ENCODE peak calls at places on chromosomes 11 and 22, in seven cellular contexts. One of them, this sample, is unnamed.
A peak's percentile ranks its signal among the peaks of the same experiment; 100 is the strongest.

GRCh38 chr11:46112961-46113617 is 8.2 kb downstream of the PHF21A start:
- DNase-seq in endodermal cell: no peak
- DNase-seq in GM23338: peak; percentile 93
- DNase-seq in heart left ventricle: no peak
- DNase-seq in stomach: no peak
- DNase-seq in Caco-2: peak; percentile 47
- DNase-seq in BE2C: peak; percentile 15
- DNase-seq in this sample: no peak

GRCh38 chr22:33883561-33883960 is 36.7 kb downstream of the LARGE1 start:
- DNase-seq in endodermal cell: no peak
- DNase-seq in GM23338: no peak
- DNase-seq in heart left ventricle: no peak
- DNase-seq in stomach: no peak
- DNase-seq in Caco-2: no peak
- DNase-seq in BE2C: no peak
- DNase-seq in this sample: no peak

GRCh38 chr11:114280696-114281095 is 15.5 kb upstream of the NNMT start:
- DNase-seq in endodermal cell: peak; percentile 93
- DNase-seq in GM23338: peak; percentile 92
- DNase-seq in heart left ventricle: peak; percentile 61
- DNase-seq in stomach: peak; percentile 52
- DNase-seq in Caco-2: peak; percentile 86
- DNase-seq in BE2C: peak; percentile 69
- DNase-seq in this sample: peak; percentile 58

GRCh38 chr22:19843107-19843856 is 11.4 kb downstream of the GNB1L start:
- DNase-seq in endodermal cell: no peak
- DNase-seq in GM23338: no peak
- DNase-seq in heart left ventricle: no peak
- DNase-seq in stomach: peak; percentile 48
- DNase-seq in Caco-2: no peak
- DNase-seq in BE2C: no peak
- DNase-seq in this sample: no peak

GRCh38 chr22:17258015-17258827 is 39.0 kb upstream of the ADA2 start:
- DNase-seq in endodermal cell: peak; percentile 91
- DNase-seq in GM23338: peak; percentile 87
- DNase-seq in heart left ventricle: peak; percentile 72
- DNase-seq in stomach: peak; percentile 53
- DNase-seq in Caco-2: peak; percentile 43
- DNase-seq in BE2C: peak; percentile 85
- DNase-seq in this sample: peak; percentile 83

GRCh38 chr22:47151490-47151889 is 389.0 kb downstream of the TBC1D22A start:
- DNase-seq in endodermal cell: no peak
- DNase-seq in GM23338: no peak
- DNase-seq in heart left ventricle: no peak
- DNase-seq in stomach: no peak
- DNase-seq in Caco-2: no peak
- DNase-seq in BE2C: no peak
- DNase-seq in this sample: no peak

GRCh38 chr11:35593143-35593542 is 25.1 kb upstream of the FJX1 start:
- DNase-seq in endodermal cell: no peak
- DNase-seq in GM23338: peak; percentile 3
- DNase-seq in heart left ventricle: no peak
- DNase-seq in stomach: no peak
- DNase-seq in Caco-2: no peak
- DNase-seq in BE2C: no peak
- DNase-seq in this sample: no peak

GRCh38 chr22:36770946-36771340 is 5.0 kb downstream of the IFT27 start:
- DNase-seq in endodermal cell: no peak
- DNase-seq in GM23338: no peak
- DNase-seq in heart left ventricle: no peak
- DNase-seq in stomach: no peak
- DNase-seq in Caco-2: no peak
- DNase-seq in BE2C: peak; percentile 3
- DNase-seq in this sample: no peak

GRCh38 chr11:1089738-1090599 is 15.3 kb downstream of the MUC2 start:
- DNase-seq in endodermal cell: no peak
- DNase-seq in GM23338: no peak
- DNase-seq in heart left ventricle: peak; percentile 20
- DNase-seq in stomach: no peak
- DNase-seq in Caco-2: no peak
- DNase-seq in BE2C: peak; percentile 4
- DNase-seq in this sample: peak; percentile 44

GRCh38 chr22:27381552-27381951 is 420.0 kb downstream of the MN1 start:
- DNase-seq in endodermal cell: no peak
- DNase-seq in GM23338: no peak
- DNase-seq in heart left ventricle: no peak
- DNase-seq in stomach: no peak
- DNase-seq in Caco-2: no peak
- DNase-seq in BE2C: peak; percentile 56
- DNase-seq in this sample: no peak

GRCh38 chr22:50526849-50527801 is 1.7 kb upstream of the SCO2 start:
- DNase-seq in endodermal cell: peak; percentile 90
- DNase-seq in GM23338: peak; percentile 67
- DNase-seq in heart left ventricle: peak; percentile 74
- DNase-seq in stomach: peak; percentile 72
- DNase-seq in Caco-2: peak; percentile 71
- DNase-seq in BE2C: peak; percentile 66
- DNase-seq in this sample: peak; percentile 69

GRCh38 chr22:36829370-36830002 is 12.7 kb upstream of the PVALB start:
- DNase-seq in endodermal cell: no peak
- DNase-seq in GM23338: no peak
- DNase-seq in heart left ventricle: no peak
- DNase-seq in stomach: no peak
- DNase-seq in Caco-2: no peak
- DNase-seq in BE2C: no peak
- DNase-seq in this sample: no peak

GRCh38 chr11:61297741-61298140 is 2.6 kb upstream of the VWCE start:
- DNase-seq in endodermal cell: no peak
- DNase-seq in GM23338: no peak
- DNase-seq in heart left ventricle: peak; percentile 58
- DNase-seq in stomach: no peak
- DNase-seq in Caco-2: no peak
- DNase-seq in BE2C: no peak
- DNase-seq in this sample: no peak

GRCh38 chr22:42412744-42413220 is 19.4 kb downstream of the NFAM1 start:
- DNase-seq in endodermal cell: peak; percentile 78
- DNase-seq in GM23338: peak; percentile 75
- DNase-seq in heart left ventricle: no peak
- DNase-seq in stomach: no peak
- DNase-seq in Caco-2: no peak
- DNase-seq in BE2C: no peak
- DNase-seq in this sample: no peak

GRCh38 chr22:49736538-49736937 is 91.1 kb downstream of the BRD1 start:
- DNase-seq in endodermal cell: peak; percentile 23
- DNase-seq in GM23338: no peak
- DNase-seq in heart left ventricle: no peak
- DNase-seq in stomach: peak; percentile 3
- DNase-seq in Caco-2: no peak
- DNase-seq in BE2C: no peak
- DNase-seq in this sample: no peak

GRCh38 chr11:125083312-125084056 is 20.4 kb downstream of the SLC37A2 start:
- DNase-seq in endodermal cell: peak; percentile 29
- DNase-seq in GM23338: no peak
- DNase-seq in heart left ventricle: no peak
- DNase-seq in stomach: no peak
- DNase-seq in Caco-2: no peak
- DNase-seq in BE2C: no peak
- DNase-seq in this sample: no peak

GRCh38 chr22:21766933-21767462 is 31.4 kb upstream of the YPEL1 start:
- DNase-seq in endodermal cell: no peak
- DNase-seq in GM23338: no peak
- DNase-seq in heart left ventricle: no peak
- DNase-seq in stomach: peak; percentile 29
- DNase-seq in Caco-2: no peak
- DNase-seq in BE2C: no peak
- DNase-seq in this sample: no peak

DNA sequence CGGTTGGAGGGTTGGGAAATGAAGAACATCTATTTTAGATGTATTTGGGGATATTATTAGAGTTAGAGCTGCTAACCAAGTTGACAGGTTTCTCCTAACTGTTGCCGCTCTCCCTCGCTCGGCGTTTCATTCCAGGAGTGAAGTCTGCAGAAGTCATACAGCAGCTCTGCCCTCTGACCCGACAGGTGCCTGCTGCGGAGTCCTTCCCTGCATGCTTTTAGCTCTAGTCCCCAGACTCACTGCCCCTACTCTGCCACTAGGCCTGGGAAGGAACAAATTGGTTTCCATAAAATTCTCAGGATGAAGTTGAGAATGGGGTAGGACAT is 124.9 kb downstream of the DBX1 start:
- DNase-seq in endodermal cell: no peak
- DNase-seq in GM23338: no peak
- DNase-seq in heart left ventricle: no peak
- DNase-seq in stomach: no peak
- DNase-seq in Caco-2: no peak
- DNase-seq in BE2C: no peak
- DNase-seq in this sample: no peak
- H3K4me1 ChIP-seq in endodermal cell: peaks cover 24% of the 10 kb centered on the region
- H3K4me1 ChIP-seq in GM23338: peaks cover 52% of the 10 kb centered on the region
- H3K4me1 ChIP-seq in heart left ventricle: no peaks in the 10 kb centered on the region
- H3K4me1 ChIP-seq in stomach: no peaks in the 10 kb centered on the region
- H3K4me1 ChIP-seq in Caco-2: peaks cover 91% of the 10 kb centered on the region
- H3K4me1 ChIP-seq in BE2C: no peaks in the 10 kb centered on the region
- H3K4me1 ChIP-seq in this sample: no peaks in the 10 kb centered on the region

DNA sequence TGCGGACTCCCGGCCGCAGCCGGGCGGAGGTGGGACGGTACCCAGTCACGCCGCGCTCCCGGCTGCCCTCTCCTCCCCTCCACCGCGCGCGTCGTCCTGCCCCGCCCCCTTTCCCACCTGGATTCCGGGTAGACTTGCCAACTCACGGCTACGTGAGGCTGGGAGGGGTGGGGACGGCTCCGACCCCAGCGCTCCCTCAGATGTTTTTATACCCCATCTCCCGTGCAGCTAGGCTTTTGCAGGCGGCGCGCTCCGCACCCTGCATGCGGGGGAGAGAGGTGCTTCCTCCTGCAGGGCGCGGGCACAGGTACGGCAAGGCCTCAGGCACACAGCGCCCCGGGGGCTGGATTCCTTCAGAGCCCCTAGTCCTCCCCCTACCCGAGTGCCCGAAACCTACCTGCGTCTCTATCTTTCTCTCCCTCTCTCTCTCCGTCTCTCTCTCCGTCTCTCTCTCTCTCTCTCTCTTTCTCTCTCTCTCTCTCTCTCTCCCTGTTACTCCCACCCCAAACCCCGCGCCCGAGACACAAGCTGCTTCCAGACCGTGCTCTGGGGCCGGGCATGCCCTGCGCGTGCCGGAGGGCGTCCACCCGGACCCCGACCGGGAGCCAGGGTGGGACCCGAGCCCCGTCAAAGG is 1.9 kb downstream of the PDGFB start:
- DNase-seq in endodermal cell: peak; percentile 88
- DNase-seq in GM23338: peak; percentile 84
- DNase-seq in heart left ventricle: peak; percentile 43
- DNase-seq in stomach: peak; percentile 73
- DNase-seq in Caco-2: peak; percentile 86
- DNase-seq in BE2C: no peak
- DNase-seq in this sample: no peak
- H3K4me3 ChIP-seq in endodermal cell: peak overlapping the region; percentile 71
- H3K4me3 ChIP-seq in GM23338: peak overlapping the region; percentile 78
- H3K4me3 ChIP-seq in heart left ventricle: peak overlapping the region; percentile 70
- H3K4me3 ChIP-seq in stomach: peak overlapping the region; percentile 53
- H3K4me3 ChIP-seq in Caco-2: peak overlapping the region; percentile 93
- H3K4me3 ChIP-seq in BE2C: no peak overlapping the region
- H3K4me3 ChIP-seq in this sample: no peak overlapping the region

DNA sequence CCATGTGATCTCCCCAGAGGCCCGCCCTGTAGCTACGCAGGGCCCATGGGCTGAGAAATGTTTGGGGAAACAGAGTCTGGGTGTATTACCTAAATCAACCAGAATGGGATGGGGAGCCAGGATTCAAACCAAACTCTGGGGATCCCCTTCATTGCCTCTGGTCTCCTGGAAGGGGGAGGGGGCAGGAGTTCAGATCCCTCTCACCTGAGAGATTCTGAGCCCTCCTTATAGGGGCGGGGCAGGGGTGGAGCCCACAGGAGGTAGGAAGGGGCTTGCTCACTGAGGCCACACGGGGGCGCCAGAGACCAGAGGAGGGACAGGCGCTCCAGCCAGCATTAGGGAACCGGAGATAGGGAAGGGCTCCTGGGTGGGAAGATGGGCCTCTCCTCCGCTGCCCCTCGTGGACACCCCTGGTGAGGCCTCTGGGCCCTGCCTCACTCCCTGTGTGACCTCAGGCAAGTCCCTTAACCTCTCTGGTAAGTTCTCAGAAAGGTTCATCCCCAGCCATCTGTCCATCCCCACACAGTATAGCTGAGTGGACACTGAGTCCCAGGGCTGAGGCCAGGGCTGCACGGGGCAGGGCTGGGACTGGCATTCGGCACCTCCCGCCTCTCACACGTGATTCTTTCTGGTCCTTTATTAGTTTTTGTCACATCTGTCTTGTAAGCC is 2.7 kb upstream of the CDC42BPG start:
- DNase-seq in endodermal cell: peak; percentile 99
- DNase-seq in GM23338: peak; percentile 98
- DNase-seq in heart left ventricle: peak; percentile 93
- DNase-seq in stomach: peak; percentile 95
- DNase-seq in Caco-2: peak; percentile 96
- DNase-seq in BE2C: peak; percentile 92
- DNase-seq in this sample: peak; percentile 98
- H3K4me1 ChIP-seq in endodermal cell: peaks cover 5% of the 10 kb centered on the region
- H3K4me1 ChIP-seq in GM23338: peaks cover 15% of the 10 kb centered on the region
- H3K4me1 ChIP-seq in heart left ventricle: peaks cover 36% of the 10 kb centered on the region
- H3K4me1 ChIP-seq in stomach: peaks cover 85% of the 10 kb centered on the region
- H3K4me1 ChIP-seq in Caco-2: peaks cover 34% of the 10 kb centered on the region
- H3K4me1 ChIP-seq in BE2C: no peaks in the 10 kb centered on the region
- H3K4me1 ChIP-seq in this sample: peaks cover 45% of the 10 kb centered on the region

GRCh38 chr22:22884888-22885840 is 2.5 kb upstream of the IGLL5 start:
- DNase-seq in endodermal cell: peak; percentile 35
- DNase-seq in GM23338: no peak
- DNase-seq in heart left ventricle: no peak
- DNase-seq in stomach: no peak
- DNase-seq in Caco-2: no peak
- DNase-seq in BE2C: no peak
- DNase-seq in this sample: peak; percentile 73

GRCh38 chr22:22888509-22889353 is 1.1 kb downstream of the IGLL5 start:
- DNase-seq in endodermal cell: peak; percentile 38
- DNase-seq in GM23338: no peak
- DNase-seq in heart left ventricle: no peak
- DNase-seq in stomach: no peak
- DNase-seq in Caco-2: no peak
- DNase-seq in BE2C: no peak
- DNase-seq in this sample: no peak

GRCh38 chr22:22884010-22884887 is 3.4 kb upstream of the IGLL5 start:
- DNase-seq in endodermal cell: peak; percentile 94
- DNase-seq in GM23338: peak; percentile 88
- DNase-seq in heart left ventricle: peak; percentile 34
- DNase-seq in stomach: peak; percentile 53
- DNase-seq in Caco-2: peak; percentile 65
- DNase-seq in BE2C: peak; percentile 73
- DNase-seq in this sample: no peak

GRCh38 chr22:22887621-22888503 is at the start of gene IGLL5:
- DNase-seq in endodermal cell: peak; percentile 25
- DNase-seq in GM23338: no peak
- DNase-seq in heart left ventricle: no peak
- DNase-seq in stomach: no peak
- DNase-seq in Caco-2: no peak
- DNase-seq in BE2C: no peak
- DNase-seq in this sample: no peak

DNA sequence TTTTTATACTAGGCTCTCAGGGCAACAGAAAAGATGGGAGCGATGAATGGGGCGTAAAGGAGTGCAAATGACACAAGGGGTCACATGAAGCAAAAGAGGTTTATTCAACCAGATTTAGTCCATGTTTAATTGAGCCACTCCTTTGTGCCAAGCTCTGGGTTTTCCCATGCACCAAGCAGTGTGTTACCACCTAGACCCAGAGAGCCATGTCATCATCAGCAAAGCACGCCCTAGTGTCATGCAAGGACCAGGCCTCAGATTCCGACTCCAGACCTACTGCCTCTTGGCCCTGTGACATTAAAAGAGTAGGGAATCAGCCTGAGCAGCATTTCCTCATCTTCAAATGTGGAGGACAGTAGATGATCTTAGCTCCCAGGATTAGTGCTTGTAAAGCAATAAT is 1.1 kb upstream of the IGLL5 start:
- DNase-seq in endodermal cell: peak; percentile 26
- DNase-seq in GM23338: no peak
- DNase-seq in heart left ventricle: no peak
- DNase-seq in stomach: no peak
- DNase-seq in Caco-2: no peak
- DNase-seq in BE2C: no peak
- DNase-seq in this sample: no peak
- H3K4me3 ChIP-seq in endodermal cell: no peak overlapping the region
- H3K4me3 ChIP-seq in GM23338: no peak overlapping the region
- H3K4me3 ChIP-seq in heart left ventricle: no peak overlapping the region
- H3K4me3 ChIP-seq in stomach: no peak overlapping the region
- H3K4me3 ChIP-seq in Caco-2: no peak overlapping the region
- H3K4me3 ChIP-seq in BE2C: no peak overlapping the region
- H3K4me3 ChIP-seq in this sample: no peak overlapping the region